ENCODE peak calls at places on chromosomes 4 and X, in nine cellular contexts. Y is stimulated activated CD4-positive, alpha-beta T cell treated with anti-CD3 and anti-CD28 coated beads, Interleukin-4, amount 100 ng/mL, for 4 hours; H is stimulated activated CD8-positive, alpha-beta memory T cell treated with anti-CD3 and anti-CD28 coated beads, Interleukin-4, amount 100 ng/mL, for 24 hours; T is Peyer's patch; L is uterus; S is AG04449; N is memory B cell; K is ovary; W is effector memory CD4-positive, alpha-beta T cell. A is an unnamed sample.

GRCh38 chr4:150251752-150252190 is 173.5 kb downstream of the DCLK2 start:
- DNase-seq in Y (no peak), H (no peak), T (no peak), L (no peak), S (no peak), N (no peak), K (no peak), W (no peak), A (no peak)

GRCh38 chrX:102765794-102766193 is 45.3 kb downstream of the GPRASP3 start:
- DNase-seq in Y (no peak), H (no peak), T (no peak), L (peak), S (no peak), N (no peak), K (no peak), W (no peak), A (peak)

GRCh38 chr4:9877123-9877522 is 95.7 kb downstream of the DRD5 start:
- DNase-seq in Y (no peak), H (no peak), T (no peak), L (no peak), S (no peak), N (no peak), K (no peak), W (no peak), A (no peak)

GRCh38 chr4:153113061-153113837 is 91.0 kb upstream of the TRIM2 start:
- DNase-seq in Y (no peak), H (no peak), T (no peak), L (no peak), S (no peak), N (no peak), K (no peak), W (no peak), A (no peak)

GRCh38 chr4:143348233-143349077 is 11.8 kb downstream of the GAB1 start:
- DNase-seq in Y (no peak), H (no peak), T (no peak), L (no peak), S (no peak), N (no peak), K (no peak), W (no peak), A (no peak)

GRCh38 chrX:48818866-48819265 is 7.4 kb upstream of the ERAS start:
- DNase-seq in Y (no peak), H (no peak), T (no peak), L (no peak), S (no peak), N (no peak), K (no peak), W (no peak), A (no peak)

GRCh38 chr4:63430105-63430504 is 979.1 kb downstream of the TECRL start:
- DNase-seq in Y (no peak), H (no peak), T (no peak), L (no peak), S (no peak), N (no peak), K (no peak), W (no peak), A (no peak)

GRCh38 chr4:139214039-139214534 is 37.1 kb upstream of the ELF2 start:
- DNase-seq in Y (no peak), H (no peak), T (no peak), L (no peak), S (no peak), N (peak), K (no peak), W (no peak), A (no peak)

GRCh38 chr4:118360101-118360500 is 7.3 kb upstream of the PRSS12 start:
- DNase-seq in Y (no peak), H (no peak), T (no peak), L (no peak), S (no peak), N (no peak), K (no peak), W (no peak), A (no peak)

GRCh38 chr4:100789991-100790390 is 272.2 kb upstream of the EMCN start:
- DNase-seq in Y (no peak), H (no peak), T (no peak), L (no peak), S (no peak), N (no peak), K (no peak), W (no peak), A (no peak)

GRCh38 chrX:96590403-96590802 is 94.2 kb upstream of the DIAPH2 start:
- DNase-seq in Y (no peak), H (no peak), T (no peak), L (no peak), S (no peak), N (no peak), K (no peak), W (no peak), A (no peak)

GRCh38 chr4:31461425-31461824 is 741.3 kb downstream of the PCDH7 start:
- DNase-seq in Y (no peak), H (no peak), T (no peak), L (no peak), S (no peak), N (no peak), K (no peak), W (no peak), A (peak)

GRCh38 chr4:39730067-39730466 is 32.1 kb downstream of the UBE2K start:
- DNase-seq in Y (no peak), H (no peak), T (no peak), L (no peak), S (no peak), N (no peak), K (no peak), W (no peak), A (no peak)

GRCh38 chrX:131791608-131792355 is 231.3 kb upstream of the STK26 start:
- DNase-seq in Y (no peak), H (no peak), T (no peak), L (no peak), S (no peak), N (no peak), K (no peak), W (no peak), A (peak)

GRCh38 chrX:71543316-71543715 is 10.4 kb downstream of the OGT start:
- DNase-seq in Y (peak), H (no peak), T (no peak), L (no peak), S (no peak), N (no peak), K (no peak), W (no peak), A (peak)

GRCh38 chr4:48499551-48500066 is 9.6 kb downstream of the ZAR1 start:
- DNase-seq in Y (no peak), H (no peak), T (no peak), L (no peak), S (no peak), N (no peak), K (no peak), W (no peak), A (no peak)

GRCh38 chr4:156941940-156942548 is 29.6 kb downstream of the PDGFC start:
- DNase-seq in Y (no peak), H (no peak), T (no peak), L (peak), S (peak), N (no peak), K (peak), W (no peak), A (peak)

GRCh38 chr4:84938316-84938715 is 28.2 kb downstream of the WDFY3 start:
- DNase-seq in Y (no peak), H (no peak), T (no peak), L (no peak), S (no peak), N (no peak), K (no peak), W (no peak), A (peak)

GRCh38 chr4:153383131-153383530 is 38.6 kb downstream of the MND1 start:
- DNase-seq in Y (no peak), H (no peak), T (no peak), L (no peak), S (no peak), N (no peak), K (no peak), W (no peak), A (no peak)

GRCh38 chr4:182496392-182496791 is 253.2 kb downstream of the TENM3 start:
- DNase-seq in Y (no peak), H (no peak), T (no peak), L (no peak), S (no peak), N (no peak), K (no peak), W (no peak), A (no peak)

GRCh38 chr4:103008875-103009729 is 10.4 kb downstream of the SLC9B1 start:
- DNase-seq in Y (no peak), H (no peak), T (no peak), L (no peak), S (no peak), N (no peak), K (no peak), W (no peak), A (peak)

GRCh38 chr4:108140328-108140727 is 28.4 kb downstream of the LEF1 start:
- DNase-seq in Y (no peak), H (no peak), T (no peak), L (no peak), S (no peak), N (no peak), K (no peak), W (no peak), A (no peak)